ENCODE peak calls at places on chromosomes 11 and 22, in seven cellular contexts. U, A, D, W, T, Q and N are unnamed samples.

GRCh38 chr22:29050457-29050856 is 11.2 kb downstream of the C22orf31 start:
- DNase-seq in U (no peak), A (no peak), D (no peak), W (no peak), T (no peak), Q (no peak), N (no peak)

GRCh38 chr11:111836766-111837165 is 34.6 kb downstream of the ALG9 start:
- DNase-seq in U (no peak), A (peak; percentile 73), D (peak; percentile 61), W (no peak), T (no peak), Q (no peak), N (no peak)

GRCh38 chr11:120337896-120338840 is 2.0 kb downstream of the ARHGEF12 start:
- DNase-seq in U (no peak), A (peak; percentile 51), D (peak; percentile 45), W (no peak), T (no peak), Q (no peak), N (peak; percentile 54)

GRCh38 chr11:2166091-2166851 is 5.3 kb upstream of the INS start:
- DNase-seq in U (no peak), A (peak; percentile 41), D (peak; percentile 52), W (no peak), T (no peak), Q (peak; percentile 42), N (no peak)

GRCh38 chr11:122791411-122791810 is 46.9 kb upstream of the CRTAM start:
- DNase-seq in U (no peak), A (peak; percentile 40), D (no peak), W (no peak), T (no peak), Q (no peak), N (peak; percentile 23)

GRCh38 chr11:79488286-79488685 is 47.5 kb upstream of the TENM4 start:
- DNase-seq in U (no peak), A (no peak), D (no peak), W (no peak), T (no peak), Q (no peak), N (no peak)

GRCh38 chr11:350723-351255 is 18.5 kb upstream of the B4GALNT4 start:
- DNase-seq in U (no peak), A (no peak), D (no peak), W (no peak), T (no peak), Q (no peak), N (peak; percentile 79)

GRCh38 chr11:122189259-122189658 is 73.2 kb upstream of the BLID start:
- DNase-seq in U (no peak), A (peak; percentile 95), D (peak; percentile 98), W (no peak), T (no peak), Q (no peak), N (peak; percentile 98)

GRCh38 chr22:42304021-42304790 is 33.8 kb upstream of the TCF20 start:
- DNase-seq in U (no peak), A (no peak), D (no peak), W (no peak), T (no peak), Q (no peak), N (no peak)

GRCh38 chr11:64925536-64926449 is 1.3 kb downstream of the PPP2R5B start:
- DNase-seq in U (no peak), A (no peak), D (no peak), W (no peak), T (no peak), Q (no peak), N (no peak)

GRCh38 chr11:121795206-121795605 is 320.8 kb downstream of the BLID start:
- DNase-seq in U (no peak), A (no peak), D (no peak), W (no peak), T (no peak), Q (no peak), N (no peak)

GRCh38 chr22:20430641-20431519 is 6.7 kb downstream of the SCARF2 start:
- DNase-seq in U (no peak), A (peak; percentile 45), D (peak; percentile 63), W (no peak), T (no peak), Q (peak; percentile 40), N (peak; percentile 15)

GRCh38 chr11:99592241-99592640 is 571.5 kb downstream of the CNTN5 start:
- DNase-seq in U (no peak), A (no peak), D (peak; percentile 6), W (no peak), T (no peak), Q (no peak), N (no peak)

GRCh38 chr11:36213050-36213840 is 76.0 kb downstream of the COMMD9 start:
- DNase-seq in U (no peak), A (no peak), D (no peak), W (no peak), T (no peak), Q (no peak), N (no peak)

GRCh38 chr11:69075421-69076128 is 26.8 kb downstream of the TPCN2 start:
- DNase-seq in U (peak; percentile 85), A (peak; percentile 99), D (peak; percentile 81), W (no peak), T (no peak), Q (peak; percentile 41), N (no peak)

GRCh38 chr11:69071956-69072355 is 23.2 kb downstream of the TPCN2 start:
- DNase-seq in U (no peak), A (no peak), D (no peak), W (no peak), T (no peak), Q (no peak), N (no peak)

GRCh38 chr11:69074786-69075185 is 26.1 kb downstream of the TPCN2 start:
- DNase-seq in U (no peak), A (peak; percentile 33), D (no peak), W (no peak), T (no peak), Q (no peak), N (no peak)

GRCh38 chr11:69074375-69074774 is 25.6 kb downstream of the TPCN2 start:
- DNase-seq in U (no peak), A (no peak), D (no peak), W (no peak), T (no peak), Q (no peak), N (no peak)

GRCh38 chr11:69073445-69073844 is 24.7 kb downstream of the TPCN2 start:
- DNase-seq in U (no peak), A (no peak), D (no peak), W (no peak), T (no peak), Q (no peak), N (no peak)
- H3K36me3 ChIP-seq in U (peaks cover 72% of the 10 kb centered on the region), A (peaks cover 9% of the 10 kb centered on the region), D (peaks cover 5% of the 10 kb centered on the region), W (peaks cover 14% of the 10 kb centered on the region), T (peaks cover 3% of the 10 kb centered on the region), Q (no peaks in the 10 kb centered on the region), N (peaks cover 1% of the 10 kb centered on the region)

GRCh38 chr11:67051494-67051893 is 5.2 kb upstream of the RHOD start:
- DNase-seq in U (no peak), A (no peak), D (no peak), W (no peak), T (no peak), Q (no peak), N (no peak)

GRCh38 chr11:67051945-67052488 is 4.6 kb upstream of the RHOD start:
- DNase-seq in U (no peak), A (no peak), D (no peak), W (no peak), T (no peak), Q (no peak), N (no peak)

GRCh38 chr11:67045314-67045713 is 11.3 kb upstream of the RHOD start:
- DNase-seq in U (no peak), A (peak; percentile 85), D (peak; percentile 90), W (no peak), T (no peak), Q (no peak), N (peak; percentile 84)

GRCh38 chr11:67050139-67050538 is 6.5 kb upstream of the RHOD start:
- DNase-seq in U (no peak), A (no peak), D (no peak), W (no peak), T (no peak), Q (no peak), N (no peak)

DNA sequence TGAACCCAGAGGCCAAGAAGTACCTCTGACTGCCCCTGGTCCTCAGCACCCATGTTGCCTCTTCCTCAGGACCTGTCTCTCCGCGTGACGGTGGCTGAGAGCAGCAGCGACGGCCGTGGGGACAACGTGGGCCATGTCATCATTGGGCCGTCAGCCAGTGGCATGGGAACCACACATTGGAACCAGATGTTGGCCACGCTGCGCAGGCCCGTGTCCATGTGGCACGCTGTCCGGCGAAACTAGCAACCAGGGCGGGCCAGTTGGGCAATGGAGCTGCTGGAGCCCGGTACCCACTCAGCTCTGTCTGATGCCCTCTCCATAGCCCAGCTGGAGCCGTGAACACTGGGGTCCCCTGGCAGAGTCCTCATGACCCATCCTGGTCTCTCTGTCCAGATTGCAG is 8.1 kb upstream of the RHOD start:
- DNase-seq in U (no peak), A (no peak), D (no peak), W (no peak), T (no peak), Q (no peak), N (no peak)
- H3K36me3 ChIP-seq in U (peaks cover 36% of the 10 kb centered on the region), A (no peaks in the 10 kb centered on the region), D (no peaks in the 10 kb centered on the region), W (no peaks in the 10 kb centered on the region), T (no peaks in the 10 kb centered on the region), Q (no peaks in the 10 kb centered on the region), N (peaks cover 1% of the 10 kb centered on the region)

GRCh38 chr22:30344447-30345200 is 12.1 kb downstream of the SF3A1 start:
- DNase-seq in U (no peak), A (no peak), D (no peak), W (no peak), T (no peak), Q (no peak), N (no peak)
- H3K36me3 ChIP-seq in U (peaks cover 95% of the 10 kb centered on the region), A (peaks cover 31% of the 10 kb centered on the region), D (peaks cover 53% of the 10 kb centered on the region), W (peaks cover 81% of the 10 kb centered on the region), T (peaks cover 66% of the 10 kb centered on the region), Q (peaks cover 64% of the 10 kb centered on the region), N (peaks cover 53% of the 10 kb centered on the region)

GRCh38 chr11:61850687-61851086 is 22.6 kb downstream of the FADS2 start:
- DNase-seq in U (no peak), A (no peak), D (no peak), W (no peak), T (no peak), Q (no peak), N (no peak)
- H3K36me3 ChIP-seq in U (peaks cover 68% of the 10 kb centered on the region), A (peaks cover 54% of the 10 kb centered on the region), D (peaks cover 22% of the 10 kb centered on the region), W (no peaks in the 10 kb centered on the region), T (peaks cover 55% of the 10 kb centered on the region), Q (no peaks in the 10 kb centered on the region), N (peaks cover 24% of the 10 kb centered on the region)

DNA sequence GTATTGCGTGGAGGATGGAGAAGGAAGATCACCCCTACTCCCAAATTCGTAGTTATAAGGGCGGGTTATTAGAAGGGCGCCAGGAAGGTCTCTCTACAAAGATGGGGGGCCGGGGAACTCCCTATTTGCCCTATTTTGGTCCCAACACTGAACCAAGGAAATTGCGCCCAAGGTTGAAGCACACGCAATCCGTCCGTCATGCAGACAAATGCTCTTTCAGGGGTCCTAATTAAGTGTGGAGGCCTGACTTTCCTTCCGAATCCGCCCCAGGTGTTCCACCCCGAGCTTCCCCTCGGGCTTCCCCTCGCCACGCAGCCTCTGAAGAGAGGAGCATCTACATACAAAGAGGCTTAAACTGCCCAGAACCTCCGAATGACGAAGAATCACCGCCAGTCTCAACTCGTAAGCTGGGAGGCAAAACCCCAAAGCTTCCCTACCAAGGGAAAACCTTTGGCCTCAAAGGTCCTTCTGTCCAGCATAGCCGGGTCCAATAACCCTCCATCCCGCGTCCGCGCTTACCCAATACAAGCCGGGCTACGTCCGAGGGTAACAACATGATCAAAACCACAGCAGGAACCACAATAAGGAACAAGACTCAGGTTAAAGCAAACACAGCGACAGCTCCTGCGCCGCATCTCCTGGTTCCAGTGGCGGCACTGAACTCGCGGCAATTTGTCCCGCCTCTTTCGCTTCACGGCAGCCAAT is at the start of gene NPAT:
- DNase-seq in U (peak; percentile 23), A (no peak), D (no peak), W (no peak), T (no peak), Q (peak; percentile 24), N (no peak)
- H3K36me3 ChIP-seq in U (no peaks in the 10 kb centered on the region), A (no peaks in the 10 kb centered on the region), D (no peaks in the 10 kb centered on the region), W (no peaks in the 10 kb centered on the region), T (no peaks in the 10 kb centered on the region), Q (no peaks in the 10 kb centered on the region), N (no peaks in the 10 kb centered on the region)